ENCODE peak calls at places on chromosomes 12 and 14, in nine cellular contexts. A, F, K, H, R, Y, U, I and N are unnamed samples.

GRCh38 chr12:92625639-92626310 is 77.0 kb upstream of the PLEKHG7 start:
- DNase-seq in A (no peak), F (no peak), K (no peak), H (no peak), R (no peak), Y (no peak), U (no peak), I (no peak), N (no peak)

GRCh38 chr14:63890553-63890952 is 37.7 kb downstream of the SYNE2 start:
- DNase-seq in A (no peak), F (peak; percentile 15), K (no peak), H (no peak), R (no peak), Y (no peak), U (no peak), I (no peak), N (no peak)

GRCh38 chr12:132247718-132248438 is 81.5 kb downstream of the GALNT9 start:
- DNase-seq in A (no peak), F (no peak), K (no peak), H (no peak), R (no peak), Y (no peak), U (no peak), I (no peak), N (no peak)

GRCh38 chr14:49424436-49425331 is 161.5 kb downstream of the RPS29 start:
- DNase-seq in A (no peak), F (no peak), K (no peak), H (no peak), R (no peak), Y (no peak), U (no peak), I (no peak), N (peak; percentile 16)

GRCh38 chr12:22543246-22544037 is 900 bp downstream of the C2CD5 start:
- DNase-seq in A (peak; percentile 61), F (peak; percentile 23), K (peak; percentile 47), H (peak; percentile 51), R (peak; percentile 19), Y (peak; percentile 30), U (peak; percentile 51), I (no peak), N (no peak)

GRCh38 chr12:69655616-69656336 is 43.3 kb downstream of the BEST3 start:
- DNase-seq in A (no peak), F (no peak), K (no peak), H (no peak), R (no peak), Y (no peak), U (peak; percentile 43), I (no peak), N (peak; percentile 81)

GRCh38 chr14:95062946-95063345 is 94.4 kb downstream of the DICER1 start:
- DNase-seq in A (no peak), F (no peak), K (no peak), H (no peak), R (no peak), Y (no peak), U (no peak), I (no peak), N (peak; percentile 3)

GRCh38 chr14:76720382-76720813 is 40.9 kb upstream of the VASH1 start:
- DNase-seq in A (peak; percentile 36), F (peak; percentile 60), K (no peak), H (peak; percentile 28), R (no peak), Y (no peak), U (peak; percentile 88), I (peak; percentile 83), N (peak; percentile 67)

GRCh38 chr12:115891551-115891950 is 385.9 kb downstream of the MED13L start:
- DNase-seq in A (no peak), F (no peak), K (no peak), H (no peak), R (no peak), Y (no peak), U (no peak), I (no peak), N (peak; percentile 43)

GRCh38 chr14:104284107-104284592 is 145.8 kb downstream of the KIF26A start:
- DNase-seq in A (no peak), F (no peak), K (no peak), H (no peak), R (no peak), Y (no peak), U (no peak), I (no peak), N (no peak)

GRCh38 chr12:6295187-6295811 is 15.2 kb upstream of the PLEKHG6 start:
- DNase-seq in A (no peak), F (no peak), K (no peak), H (no peak), R (no peak), Y (peak; percentile 16), U (peak; percentile 96), I (no peak), N (peak; percentile 98)

GRCh38 chr12:107818984-107819383 is 44.5 kb downstream of the ASCL4 start:
- DNase-seq in A (no peak), F (no peak), K (no peak), H (no peak), R (no peak), Y (no peak), U (no peak), I (peak; percentile 56), N (no peak)

GRCh38 chr12:56326533-56326932 is 7.3 kb downstream of the PAN2 start:
- DNase-seq in A (no peak), F (no peak), K (no peak), H (no peak), R (no peak), Y (no peak), U (no peak), I (no peak), N (no peak)

GRCh38 chr14:84468153-84468552 is 1061.8 kb upstream of the FLRT2 start:
- DNase-seq in A (no peak), F (no peak), K (no peak), H (no peak), R (no peak), Y (no peak), U (no peak), I (no peak), N (no peak)

GRCh38 chr12:104626069-104626690 is 169.4 kb downstream of the CHST11 start:
- DNase-seq in A (no peak), F (no peak), K (no peak), H (no peak), R (no peak), Y (no peak), U (no peak), I (no peak), N (no peak)

GRCh38 chr14:23436327-23437141 is 1.1 kb upstream of the MYH7 start:
- DNase-seq in A (no peak), F (no peak), K (no peak), H (peak; percentile 70), R (peak; percentile 30), Y (no peak), U (no peak), I (peak; percentile 65), N (no peak)

GRCh38 chr12:3202734-3203446 is 125.7 kb downstream of the TSPAN9 start:
- DNase-seq in A (peak; percentile 46), F (no peak), K (no peak), H (peak; percentile 41), R (no peak), Y (peak; percentile 9), U (peak; percentile 71), I (peak; percentile 90), N (peak; percentile 53)

GRCh38 chr14:73180385-73180805 is 44.1 kb downstream of the PSEN1 start:
- DNase-seq in A (no peak), F (no peak), K (no peak), H (no peak), R (no peak), Y (no peak), U (no peak), I (no peak), N (peak; percentile 90)

GRCh38 chr12:75058228-75058627 is 151.4 kb downstream of the KCNC2 start:
- DNase-seq in A (no peak), F (no peak), K (no peak), H (no peak), R (no peak), Y (no peak), U (no peak), I (no peak), N (no peak)

GRCh38 chr12:75460194-75460593 is 20.4 kb upstream of the GLIPR1 start:
- DNase-seq in A (no peak), F (no peak), K (no peak), H (no peak), R (no peak), Y (no peak), U (no peak), I (no peak), N (no peak)